ENCODE peak calls at places on chromosomes 12 and 14, in four cellular contexts. O is ACHN; A is central memory CD4-positive, alpha-beta T cell; F is activated CD8-positive, alpha-beta memory T cell treated with anti-CD3 and anti-CD28 coated beads for 1 hour. G is an unnamed sample.

GRCh38 chr12:109500406-109501185 is 23.2 kb downstream of the UBE3B start:
- DNase-seq in O (no peak), F (no peak), A (no peak), G (no peak)

GRCh38 chr12:49030119-49030518 is 11.5 kb upstream of the PRKAG1 start:
- DNase-seq in F (no peak), O (no peak), A (no peak), G (no peak)

GRCh38 chr12:120115692-120116442 is 686 bp downstream of the RAB35 start:
- DNase-seq in O (peak; percentile 73), A (no peak), F (no peak), G (peak; percentile 52)

GRCh38 chr14:104086661-104087461 is 1.4 kb downstream of the ASPG start:
- DNase-seq in F (no peak), O (no peak), A (no peak), G (no peak)

GRCh38 chr12:52402377-52402776 is 3.8 kb downstream of the KRT82 start:
- DNase-seq in O (no peak), F (no peak), A (no peak), G (no peak)

GRCh38 chr12:57627504-57628279 is 5.3 kb downstream of the B4GALNT1 start:
- DNase-seq in O (no peak), A (no peak), F (no peak), G (no peak)

GRCh38 chr14:72591401-72591800 is 302.5 kb downstream of the DPF3 start:
- DNase-seq in O (no peak), F (no peak), A (no peak), G (no peak)

GRCh38 chr12:79874665-79875064 is 60.2 kb downstream of the PPP1R12A start:
- DNase-seq in O (no peak), F (no peak), A (no peak), G (no peak)

GRCh38 chr14:101499080-101499479 is 62.2 kb upstream of the DIO3 start:
- DNase-seq in F (no peak), A (no peak), O (no peak), G (no peak)

GRCh38 chr12:15602051-15602672 is 187.0 kb downstream of the EPS8 start:
- DNase-seq in F (no peak), A (no peak), O (no peak), G (no peak)

GRCh38 chr12:12582895-12583303 is 20.2 kb upstream of the DUSP16 start:
- DNase-seq in A (no peak), O (no peak), F (no peak), G (peak; percentile 26)

GRCh38 chr14:94887591-94887990 is 117.7 kb upstream of the GSC start:
- DNase-seq in A (no peak), F (no peak), O (no peak), G (no peak)

GRCh38 chr12:30888241-30888640 is 38.3 kb upstream of the TSPAN11 start:
- DNase-seq in A (no peak), F (no peak), O (no peak), G (no peak)

GRCh38 chr12:115257791-115258190 is 573.8 kb upstream of the TBX3 start:
- DNase-seq in A (no peak), O (no peak), F (no peak), G (no peak)